ENCODE peak calls at places on chromosomes 11 and 22, in eight cellular contexts. Q is activated naive CD4-positive, alpha-beta T cell; I is pancreas; K is activated CD4-positive, alpha-beta T cell treated with anti-CD3 and anti-CD28 coated beads, Interleukin-2, amount 10 ng/mL, durations not matched to agents 7 days and 5 days; F is T-cell; Z is T-helper 2 cell; H is stimulated activated CD8-positive, alpha-beta memory T cell treated with anti-CD3 and anti-CD28 coated beads, Interleukin-4, amount 100 ng/mL, for 24 hours; L is NCI-H2081. Y is an unnamed sample.

GRCh38 chr11:65045728-65046127 is 4.7 kb downstream of the SAC3D1 start:
- DNase-seq in Q (no peak), I (no peak), K (no peak), F (no peak), Z (no peak), H (no peak), L (no peak), Y (no peak)

GRCh38 chr11:34501500-34501899 is 12.1 kb downstream of the ELF5 start:
- DNase-seq in Q (no peak), I (no peak), K (no peak), F (no peak), Z (no peak), H (no peak), L (no peak), Y (peak)

GRCh38 chr11:36751996-36752395 is 154.0 kb upstream of the RAG2 start:
- DNase-seq in Q (no peak), I (no peak), K (no peak), F (no peak), Z (no peak), H (no peak), L (no peak), Y (no peak)

GRCh38 chr11:79312591-79313267 is 128.1 kb downstream of the TENM4 start:
- DNase-seq in Q (no peak), I (no peak), K (no peak), F (no peak), Z (no peak), H (no peak), L (peak), Y (no peak)

GRCh38 chr11:127986073-127986472 is 601.3 kb downstream of the ETS1 start:
- DNase-seq in Q (no peak), I (no peak), K (no peak), F (no peak), Z (no peak), H (no peak), L (no peak), Y (no peak)

GRCh38 chr11:75260396-75260795 is 19.8 kb downstream of the TPBGL start:
- DNase-seq in Q (no peak), I (peak), K (no peak), F (no peak), Z (no peak), H (no peak), L (no peak), Y (no peak)

GRCh38 chr22:20595461-20595860 is 88.1 kb downstream of the MED15 start:
- DNase-seq in Q (no peak), I (no peak), K (no peak), F (no peak), Z (no peak), H (no peak), L (no peak), Y (no peak)

GRCh38 chr22:42375982-42376381 is 56.2 kb downstream of the NFAM1 start:
- DNase-seq in Q (no peak), I (no peak), K (no peak), F (no peak), Z (no peak), H (no peak), L (no peak), Y (no peak)

GRCh38 chr22:42877597-42878340 is 20.7 kb upstream of the ARFGAP3 start:
- DNase-seq in Q (no peak), I (no peak), K (no peak), F (no peak), Z (no peak), H (no peak), L (no peak), Y (peak)

GRCh38 chr22:34702279-34702678 is 363.7 kb upstream of the ISX start:
- DNase-seq in Q (no peak), I (no peak), K (no peak), F (no peak), Z (no peak), H (no peak), L (no peak), Y (no peak)

GRCh38 chr22:22820626-22821025 is 67.0 kb upstream of the IGLL5 start:
- DNase-seq in Q (no peak), I (no peak), K (peak), F (no peak), Z (no peak), H (no peak), L (no peak), Y (no peak)

GRCh38 chr11:120632579-120632978 is 121.0 kb downstream of the GRIK4 start:
- DNase-seq in Q (no peak), I (no peak), K (no peak), F (no peak), Z (no peak), H (no peak), L (no peak), Y (peak)

GRCh38 chr11:102932678-102933077 is 22.9 kb downstream of the MMP13 start:
- DNase-seq in Q (no peak), I (no peak), K (no peak), F (no peak), Z (no peak), H (no peak), L (no peak), Y (no peak)

GRCh38 chr11:28756977-28757376 is 648.8 kb downstream of the METTL15 start:
- DNase-seq in Q (no peak), I (no peak), K (no peak), F (no peak), Z (no peak), H (no peak), L (no peak), Y (no peak)

GRCh38 chr11:34653031-34653430 is 32.1 kb downstream of the EHF start:
- DNase-seq in Q (no peak), I (no peak), K (no peak), F (no peak), Z (no peak), H (no peak), L (no peak), Y (no peak)

GRCh38 chr22:32462452-32462851 is 1.8 kb downstream of the BPIFC start:
- DNase-seq in Q (no peak), I (no peak), K (no peak), F (no peak), Z (no peak), H (no peak), L (no peak), Y (no peak)

GRCh38 chr11:74989269-74989655 is 529 bp downstream of the NEU3 start:
- DNase-seq in Q (no peak), I (no peak), K (no peak), F (no peak), Z (no peak), H (no peak), L (no peak), Y (no peak)

GRCh38 chr22:39241632-39242388 is 3.0 kb downstream of the PDGFB start:
- DNase-seq in Q (peak), I (no peak), K (no peak), F (peak), Z (no peak), H (no peak), L (no peak), Y (no peak)

GRCh38 chr11:104402812-104403521 is 239.0 kb upstream of the PDGFD start:
- DNase-seq in Q (no peak), I (no peak), K (no peak), F (no peak), Z (no peak), H (no peak), L (no peak), Y (no peak)

GRCh38 chr22:31532060-31532459 is 35.7 kb downstream of the SFI1 start:
- DNase-seq in Q (no peak), I (no peak), K (no peak), F (no peak), Z (no peak), H (no peak), L (no peak), Y (no peak)

Y was measured in lower lobe of right lung.